ENCODE peak calls at places on chromosomes 3 and 15, in five cellular contexts. D, R, U, X and L are unnamed samples.

GRCh38 chr3:71536376-71536965 is 47.1 kb downstream of the FOXP1 start:
- DNase-seq in D (no peak), R (no peak), U (no peak), X (no peak), L (no peak)

GRCh38 chr3:128813003-128813564 is 66.3 kb upstream of the ACAD9 start:
- DNase-seq in D (no peak), R (no peak), U (no peak), X (no peak), L (no peak)

GRCh38 chr15:77030042-77030927 is 35.4 kb downstream of the PSTPIP1 start:
- DNase-seq in D (no peak), R (peak; percentile 50), U (no peak), X (no peak), L (no peak)

GRCh38 chr15:69523010-69524001 is 70.7 kb downstream of the RPLP1 start:
- DNase-seq in D (peak; percentile 38), R (peak; percentile 62), U (no peak), X (peak; percentile 36), L (peak; percentile 63)

GRCh38 chr3:117998071-117998470 is 1036.6 kb downstream of the IGSF11 start:
- DNase-seq in D (no peak), R (no peak), U (no peak), X (no peak), L (no peak)

GRCh38 chr3:77868725-77869124 is 828.8 kb downstream of the ROBO2 start:
- DNase-seq in D (no peak), R (no peak), U (no peak), X (no peak), L (no peak)

GRCh38 chr15:42027521-42027920 is 6.7 kb upstream of the PLA2G4E start:
- DNase-seq in D (no peak), R (no peak), U (no peak), X (no peak), L (no peak)

GRCh38 chr3:67083277-67083676 is 85.2 kb downstream of the KBTBD8 start:
- DNase-seq in D (no peak), R (no peak), U (peak; percentile 7), X (no peak), L (no peak)

GRCh38 chr3:129119365-129120100 is 2.1 kb downstream of the RAB43 start:
- DNase-seq in D (peak; percentile 86), R (no peak), U (no peak), X (no peak), L (no peak)

DNA sequence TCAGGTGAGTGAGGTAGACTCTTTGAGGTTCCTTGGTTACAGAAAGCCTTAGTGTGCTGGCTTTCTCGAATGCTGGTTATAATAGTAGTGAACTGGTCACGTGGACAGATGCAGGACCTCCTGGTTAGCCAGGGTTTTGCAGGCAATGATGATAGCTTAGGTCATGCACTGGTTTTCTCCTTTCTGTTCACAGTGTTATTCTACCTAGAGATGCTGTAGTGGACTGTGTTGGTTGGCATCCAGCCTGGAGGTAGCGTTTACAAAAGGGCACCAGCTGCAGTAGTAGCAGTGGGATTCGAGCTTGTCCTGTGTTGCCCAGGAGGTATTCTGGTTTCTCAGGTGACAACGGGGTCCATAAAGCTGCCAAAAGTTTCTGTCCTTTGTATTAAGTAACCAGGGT is 27.0 kb downstream of the PCCB start:
- DNase-seq in D (no peak), R (no peak), U (no peak), X (no peak), L (no peak)
- H3K9me3 ChIP-seq in D (no peaks in the 10 kb centered on the region), R (peaks cover 4% of the 10 kb centered on the region), U (no peaks in the 10 kb centered on the region), X (peaks cover 8% of the 10 kb centered on the region), L (peaks cover 21% of the 10 kb centered on the region)

GRCh38 chr15:89836255-89837133 is 21.8 kb upstream of the ANPEP start:
- DNase-seq in D (no peak), R (no peak), U (no peak), X (no peak), L (no peak)
- H3K4me3 ChIP-seq in D (no peak overlapping the region), R (no peak overlapping the region), U (no peak overlapping the region), X (no peak overlapping the region), L (no peak overlapping the region)

GRCh38 chr3:160092760-160093159 is 104.1 kb downstream of the IL12A start:
- DNase-seq in D (no peak), R (no peak), U (no peak), X (no peak), L (no peak)

GRCh38 chr3:160091441-160091840 is 102.8 kb downstream of the IL12A start:
- DNase-seq in D (no peak), R (no peak), U (no peak), X (no peak), L (no peak)

GRCh38 chr3:160088492-160089137 is 100.0 kb downstream of the IL12A start:
- DNase-seq in D (no peak), R (no peak), U (no peak), X (no peak), L (no peak)

GRCh38 chr3:160094562-160094961 is 105.9 kb downstream of the IL12A start:
- DNase-seq in D (no peak), R (no peak), U (no peak), X (no peak), L (no peak)

GRCh38 chr3:160090653-160091052 is 102.0 kb downstream of the IL12A start:
- DNase-seq in D (no peak), R (no peak), U (no peak), X (no peak), L (no peak)
- TF ChIP-seq ZNF274 in D (no peak), R (no peak), U (no peak), X (no peak), L (no peak)

GRCh38 chr15:26224266-26224665 is 361.1 kb upstream of the ATP10A start:
- DNase-seq in D (no peak), R (no peak), U (no peak), X (no peak), L (no peak)
- H3K9me3 ChIP-seq in D (peaks cover 88% of the 10 kb centered on the region), R (no peaks in the 10 kb centered on the region), U (no peaks in the 10 kb centered on the region), X (peaks cover 50% of the 10 kb centered on the region), L (peaks cover 9% of the 10 kb centered on the region)

DNA sequence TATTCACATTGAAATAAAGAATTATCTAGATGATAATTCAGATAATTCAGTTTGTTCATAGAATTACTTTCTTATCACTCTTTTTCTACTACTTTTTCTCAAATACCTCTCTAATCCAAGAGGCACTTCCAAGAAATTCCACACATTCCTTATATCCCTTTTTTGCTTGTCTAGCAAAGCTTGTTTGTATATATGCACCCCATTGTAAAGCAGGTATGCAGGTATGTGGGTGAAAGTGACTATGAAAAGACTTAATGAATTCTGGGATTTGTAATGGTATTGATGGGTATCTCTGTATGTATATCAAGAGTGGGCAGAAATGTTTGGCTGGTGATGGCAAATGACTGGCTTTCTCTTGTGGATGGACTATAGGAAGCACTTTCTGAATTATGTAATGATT is 94.1 kb upstream of the FGF7 start:
- DNase-seq in D (no peak), R (no peak), U (no peak), X (no peak), L (peak; percentile 44)
- H3K4me3 ChIP-seq in D (no peak overlapping the region), R (no peak overlapping the region), U (no peak overlapping the region), X (no peak overlapping the region), L (no peak overlapping the region)

GRCh38 chr15:45394681-45395080 is 16.3 kb upstream of the GATM start:
- DNase-seq in D (no peak), R (no peak), U (no peak), X (no peak), L (no peak)
- TF ChIP-seq ZNF274 in D (no peak), R (no peak), U (no peak), X (no peak), L (no peak)

DNA sequence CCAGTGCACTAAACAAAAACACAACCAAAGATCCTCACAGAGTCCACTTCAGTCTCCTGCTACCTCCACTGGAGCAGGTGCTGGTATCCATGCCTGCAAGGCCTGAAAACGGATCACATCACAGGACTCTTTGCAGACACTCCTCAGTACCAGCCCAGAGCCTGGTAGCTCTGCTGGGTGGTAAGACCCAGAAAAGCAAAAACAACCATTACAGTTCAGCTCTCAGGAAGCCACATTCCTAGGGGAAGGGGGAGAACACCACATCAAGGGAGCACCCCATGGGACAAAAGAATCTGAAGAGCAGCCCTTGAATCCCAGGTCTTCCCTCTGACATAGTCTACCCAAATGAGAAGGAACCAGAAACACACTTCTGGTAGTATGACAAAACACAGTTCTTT is 52.5 kb upstream of the PFN2 start:
- DNase-seq in D (no peak), R (no peak), U (no peak), X (no peak), L (no peak)
- H3K9me3 ChIP-seq in D (no peaks in the 10 kb centered on the region), R (no peaks in the 10 kb centered on the region), U (peaks cover 4% of the 10 kb centered on the region), X (no peaks in the 10 kb centered on the region), L (peaks cover 23% of the 10 kb centered on the region)

GRCh38 chr3:13548696-13549512 is at the start of gene FBLN2:
- DNase-seq in D (no peak), R (peak; percentile 100), U (no peak), X (no peak), L (peak; percentile 35)

GRCh38 chr3:13549513-13550256 is 760 bp downstream of the FBLN2 start:
- DNase-seq in D (no peak), R (no peak), U (no peak), X (no peak), L (no peak)

GRCh38 chr3:13550257-13550693 is 1.4 kb downstream of the FBLN2 start:
- DNase-seq in D (no peak), R (no peak), U (no peak), X (no peak), L (no peak)

GRCh38 chr3:13552855-13553652 is 4.1 kb downstream of the FBLN2 start:
- DNase-seq in D (no peak), R (no peak), U (no peak), X (no peak), L (no peak)

GRCh38 chr3:13550791-13551360 is 2.0 kb downstream of the FBLN2 start:
- DNase-seq in D (no peak), R (no peak), U (no peak), X (no peak), L (no peak)
- H3K4me3 ChIP-seq in D (no peak overlapping the region), R (no peak overlapping the region), U (no peak overlapping the region), X (no peak overlapping the region), L (no peak overlapping the region)